ENCODE peak calls at places on chromosomes 11 and 22, in nine cellular contexts. T is mucosa of descending colon; U is CD4-positive, CD25-positive, alpha-beta regulatory T cell; H is tibial nerve; V is fibroblast of mammary gland; W is AG10803; J is foreskin fibroblast; Z is transverse colon; X is stomach. K is an unnamed sample.
A peak's percentile ranks its signal among the peaks of the same experiment; 100 is the strongest.

GRCh38 chr11:130413383-130414106 is 14.9 kb downstream of the ADAMTS8 start:
- DNase-seq in V (peak; percentile 94), W (peak; percentile 91), H (no peak), Z (no peak), U (no peak), X (no peak), T (no peak), J (peak; percentile 82), K (no peak)

GRCh38 chr11:45143494-45143893 is 2.9 kb upstream of the PRDM11 start:
- DNase-seq in W (no peak), U (no peak), J (no peak), H (no peak), V (no peak), X (no peak), Z (no peak), T (no peak), K (no peak)

GRCh38 chr11:73652046-73652730 is 5.8 kb downstream of the PLEKHB1 start:
- DNase-seq in J (no peak), V (no peak), X (no peak), H (peak; percentile 37), T (no peak), Z (peak; percentile 14), U (no peak), W (no peak), K (peak; percentile 91)

GRCh38 chr11:100719362-100719761 is 32.3 kb downstream of the ARHGAP42 start:
- DNase-seq in H (no peak), Z (no peak), X (no peak), V (peak; percentile 49), W (peak; percentile 41), T (no peak), J (no peak), U (no peak), K (peak; percentile 33)

GRCh38 chr11:47192111-47192510 is 5.9 kb upstream of the PACSIN3 start:
- DNase-seq in V (no peak), H (no peak), W (no peak), Z (no peak), U (no peak), T (no peak), X (no peak), J (no peak), K (no peak)

GRCh38 chr11:62905286-62905685 is 15.9 kb downstream of the CHRM1 start:
- DNase-seq in V (no peak), W (no peak), H (no peak), X (no peak), J (no peak), U (no peak), T (no peak), Z (no peak), K (peak; percentile 42)

GRCh38 chr11:112225753-112226061 is 521 bp upstream of the PTS start:
- DNase-seq in H (no peak), U (no peak), J (peak; percentile 77), T (no peak), Z (peak; percentile 79), X (no peak), V (peak; percentile 86), W (peak; percentile 70), K (no peak)

GRCh38 chr11:87361891-87362290 is 324.2 kb downstream of the TMEM135 start:
- DNase-seq in T (no peak), V (no peak), U (no peak), H (no peak), J (no peak), X (no peak), Z (no peak), W (no peak), K (no peak)

GRCh38 chr22:50342651-50343540 is at the start of gene PPP6R2:
- DNase-seq in H (peak; percentile 76), T (peak; percentile 90), X (peak; percentile 86), J (peak; percentile 71), Z (peak; percentile 88), U (peak; percentile 82), V (peak; percentile 48), W (peak; percentile 58), K (peak; percentile 86)

GRCh38 chr11:44709281-44709562 is 17.5 kb upstream of the TSPAN18 start:
- DNase-seq in Z (no peak), V (peak; percentile 31), T (no peak), W (peak; percentile 15), H (no peak), J (no peak), U (no peak), X (no peak), K (no peak)

GRCh38 chr11:38543311-38543710 is 1945.3 kb upstream of the RAG2 start:
- DNase-seq in T (no peak), J (peak; percentile 25), Z (no peak), U (no peak), W (no peak), H (no peak), X (no peak), V (peak; percentile 2), K (no peak)

GRCh38 chr22:39520874-39521857 is 804 bp downstream of the ATF4 start:
- DNase-seq in U (peak; percentile 58), T (peak; percentile 89), J (peak; percentile 69), H (peak; percentile 67), W (peak; percentile 79), X (peak; percentile 77), Z (peak; percentile 84), V (peak; percentile 71), K (peak; percentile 86)

GRCh38 chr11:109405671-109406070 is 16.3 kb upstream of the C11orf87 start:
- DNase-seq in U (no peak), T (no peak), Z (no peak), J (peak; percentile 24), X (no peak), W (no peak), H (no peak), V (peak; percentile 53), K (no peak)

GRCh38 chr22:30044369-30044768 is 35.9 kb upstream of the HORMAD2 start:
- DNase-seq in X (peak; percentile 43), V (peak; percentile 97), J (peak; percentile 83), W (peak; percentile 83), Z (peak; percentile 68), U (no peak), T (no peak), H (no peak), K (no peak)

GRCh38 chr11:2699185-2699530 is 636 bp downstream of the KCNQ1OT1 start:
- DNase-seq in T (no peak), J (no peak), Z (peak; percentile 32), V (no peak), H (no peak), U (no peak), W (no peak), X (no peak), K (peak; percentile 28)

GRCh38 chr22:23745780-23746179 is 5.1 kb downstream of the ZNF70 start:
- DNase-seq in V (no peak), Z (no peak), U (no peak), H (no peak), X (peak; percentile 63), J (no peak), W (no peak), T (no peak), K (no peak)

GRCh38 chr11:59557940-59558643 is 46.8 kb downstream of the OR4D9 start:
- DNase-seq in H (no peak), U (no peak), X (no peak), T (no peak), J (no peak), Z (no peak), W (no peak), V (no peak), K (no peak)
- H3K4me3 ChIP-seq in H (no peak overlapping the region), U (no peak overlapping the region), X (peak overlapping the region; percentile 7), T (no peak overlapping the region), J (peak overlapping the region; percentile 28), Z (no peak overlapping the region), W (peak overlapping the region; percentile 46), V (peak overlapping the region; percentile 36), K (no peak overlapping the region)

GRCh38 chr11:132943737-132944556 is 588.4 kb downstream of the OPCML start:
- DNase-seq in Z (no peak), T (no peak), U (no peak), W (peak; percentile 27), V (no peak), X (no peak), H (no peak), J (no peak), K (peak; percentile 37)
- H3K4me3 ChIP-seq in Z (peak overlapping the region; percentile 25), T (no peak overlapping the region), U (no peak overlapping the region), W (peak overlapping the region; percentile 57), V (no peak overlapping the region), X (peak overlapping the region; percentile 43), H (peak overlapping the region; percentile 50), J (peak overlapping the region; percentile 46), K (peak overlapping the region; percentile 32)

GRCh38 chr11:68212421-68213134 is 518 bp downstream of the KMT5B start:
- DNase-seq in V (peak; percentile 68), T (peak; percentile 80), U (peak; percentile 59), H (peak; percentile 55), Z (peak; percentile 80), J (peak; percentile 71), X (peak; percentile 70), W (peak; percentile 78), K (peak; percentile 72)

GRCh38 chr11:68214173-68215086 is 1.3 kb upstream of the KMT5B start:
- DNase-seq in H (no peak), Z (peak; percentile 36), W (no peak), X (no peak), U (no peak), J (no peak), T (peak; percentile 78), V (no peak), K (peak; percentile 37)

GRCh38 chr11:68213555-68214172 is 568 bp upstream of the KMT5B start:
- DNase-seq in T (peak; percentile 91), H (peak; percentile 80), V (peak; percentile 91), W (peak; percentile 99), X (peak; percentile 90), Z (peak; percentile 89), U (peak; percentile 72), J (peak; percentile 97), K (peak; percentile 94)

GRCh38 chr11:68211546-68211945 is 1.6 kb downstream of the KMT5B start:
- DNase-seq in H (no peak), Z (peak; percentile 64), X (peak; percentile 52), V (no peak), U (no peak), T (peak; percentile 71), W (no peak), J (no peak), K (no peak)

GRCh38 chr11:68213135-68213515 is at the start of gene KMT5B:
- DNase-seq in H (peak; percentile 41), W (peak; percentile 69), X (peak; percentile 59), V (peak; percentile 52), J (peak; percentile 61), Z (peak; percentile 58), U (peak; percentile 39), T (peak; percentile 69), K (peak; percentile 56)
- H3K4me3 ChIP-seq in H (peak within 1 kb of the TSS; percentile 84), W (peak within 1 kb of the TSS; percentile 80), X (peak within 1 kb of the TSS; percentile 89), V (peak within 1 kb of the TSS; percentile 86), J (peak within 1 kb of the TSS; percentile 86), Z (peak within 1 kb of the TSS; percentile 89), U (peak within 1 kb of the TSS; percentile 94), T (peak within 1 kb of the TSS; percentile 68), K (peak within 1 kb of the TSS; percentile 77)

DNA sequence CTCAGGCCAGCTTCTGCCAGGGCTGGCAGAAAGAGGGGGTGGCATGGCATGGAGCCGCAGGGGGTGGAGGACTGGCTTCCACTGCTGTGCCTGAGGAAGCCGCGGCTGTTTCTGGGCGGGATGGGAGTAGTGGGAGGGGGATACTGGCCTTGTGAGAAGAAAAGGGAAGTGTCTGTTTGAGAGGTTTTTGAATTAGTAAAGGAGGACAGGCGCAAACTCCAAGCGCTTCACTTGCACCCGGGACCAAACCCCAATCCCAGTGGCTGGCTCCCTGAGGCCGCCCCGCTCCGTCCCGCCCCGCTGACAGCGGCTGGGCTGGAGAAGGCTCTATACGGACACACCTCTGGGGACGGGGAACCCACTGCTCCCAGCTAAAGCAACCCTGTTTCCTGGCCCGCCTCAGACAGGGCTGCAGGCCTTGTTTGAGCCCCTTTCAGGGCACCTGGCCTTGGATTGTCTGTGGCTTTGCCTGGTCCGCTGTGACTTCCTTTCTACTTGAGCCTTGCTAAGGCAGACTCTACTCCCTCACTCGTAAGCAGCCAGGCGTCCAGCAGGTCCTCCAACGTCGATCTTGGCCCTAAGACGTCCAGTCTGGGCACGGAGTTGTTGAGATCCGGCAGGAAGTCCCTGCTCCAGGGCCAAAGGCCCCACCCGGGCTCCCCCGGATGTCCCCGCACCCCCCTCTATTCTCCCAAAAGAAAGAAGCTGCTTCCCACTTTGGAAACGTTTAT is 2.2 kb downstream of the APOA1 start:
- DNase-seq in X (no peak), T (no peak), H (no peak), U (no peak), W (no peak), Z (no peak), J (no peak), V (peak; percentile 17), K (no peak)
- H3K4me3 ChIP-seq in X (peak overlapping the region; percentile 37), T (no peak overlapping the region), H (peak overlapping the region; percentile 18), U (no peak overlapping the region), W (no peak overlapping the region), Z (peak overlapping the region; percentile 46), J (peak overlapping the region; percentile 40), V (peak overlapping the region; percentile 7), K (peak overlapping the region; percentile 57)

K was measured in testis.